ENCODE peak calls at places on chromosomes 1 and 21, in six cellular contexts. One of them, this sample, is unnamed.

GRCh38 chr1:212641956-212642355 is 33.4 kb downstream of the ATF3 start:
- DNase-seq in GM12878: no peak
- DNase-seq in HepG2: no peak
- DNase-seq in K562: no peak
- DNase-seq in H1: no peak
- DNase-seq in GM12891: no peak
- DNase-seq in this sample: no peak

GRCh38 chr1:62530516-62531154 is 66.7 kb upstream of the ANGPTL3 start:
- DNase-seq in HepG2: peak; percentile 45
- DNase-seq in GM12891: no peak
- DNase-seq in H1: peak; percentile 75
- DNase-seq in K562: peak; percentile 66
- DNase-seq in GM12878: no peak
- DNase-seq in this sample: no peak

GRCh38 chr1:228198977-228199590 is 8.8 kb upstream of the OBSCN start:
- DNase-seq in GM12891: no peak
- DNase-seq in HepG2: no peak
- DNase-seq in GM12878: no peak
- DNase-seq in H1: no peak
- DNase-seq in K562: peak; percentile 29
- DNase-seq in this sample: no peak

GRCh38 chr21:46557919-46558392 is 46.9 kb downstream of the S100B start:
- DNase-seq in K562: no peak
- DNase-seq in GM12878: no peak
- DNase-seq in GM12891: no peak
- DNase-seq in H1: peak; percentile 36
- DNase-seq in HepG2: no peak
- DNase-seq in this sample: no peak

GRCh38 chr1:54266195-54266594 is 66.2 kb downstream of the MRPL37 start:
- DNase-seq in H1: no peak
- DNase-seq in HepG2: no peak
- DNase-seq in K562: no peak
- DNase-seq in GM12891: no peak
- DNase-seq in GM12878: no peak
- DNase-seq in this sample: no peak

GRCh38 chr21:42413500-42413899 is 9.8 kb downstream of the UBASH3A start:
- DNase-seq in HepG2: no peak
- DNase-seq in K562: no peak
- DNase-seq in GM12878: no peak
- DNase-seq in H1: no peak
- DNase-seq in GM12891: no peak
- DNase-seq in this sample: no peak

GRCh38 chr1:17304827-17305177 is 3.2 kb upstream of the PADI4 start:
- DNase-seq in HepG2: no peak
- DNase-seq in GM12878: no peak
- DNase-seq in H1: no peak
- DNase-seq in K562: no peak
- DNase-seq in GM12891: no peak
- DNase-seq in this sample: no peak

GRCh38 chr1:56780128-56780750 is 39.0 kb downstream of the FYB2 start:
- DNase-seq in H1: no peak
- DNase-seq in HepG2: peak; percentile 78
- DNase-seq in K562: no peak
- DNase-seq in GM12891: no peak
- DNase-seq in GM12878: no peak
- DNase-seq in this sample: no peak

GRCh38 chr1:232764458-232765231 is 40.6 kb upstream of the MAP10 start:
- DNase-seq in GM12878: no peak
- DNase-seq in K562: no peak
- DNase-seq in HepG2: no peak
- DNase-seq in GM12891: no peak
- DNase-seq in H1: no peak
- DNase-seq in this sample: no peak

GRCh38 chr1:200850554-200850953 is 22.2 kb upstream of the GPR25 start:
- DNase-seq in GM12878: no peak
- DNase-seq in K562: no peak
- DNase-seq in H1: no peak
- DNase-seq in HepG2: no peak
- DNase-seq in GM12891: no peak
- DNase-seq in this sample: no peak

GRCh38 chr21:42937960-42938580 is 12.6 kb upstream of the ERVH48-1 start:
- DNase-seq in H1: no peak
- DNase-seq in K562: no peak
- DNase-seq in HepG2: no peak
- DNase-seq in GM12878: no peak
- DNase-seq in GM12891: no peak
- DNase-seq in this sample: no peak

GRCh38 chr1:114803001-114803400 is 22.5 kb upstream of the SIKE1 start:
- DNase-seq in GM12891: no peak
- DNase-seq in GM12878: no peak
- DNase-seq in K562: no peak
- DNase-seq in H1: no peak
- DNase-seq in HepG2: no peak
- DNase-seq in this sample: no peak

GRCh38 chr1:70090146-70090545 is 115.2 kb downstream of the LRRC40 start:
- DNase-seq in K562: no peak
- DNase-seq in HepG2: no peak
- DNase-seq in GM12891: no peak
- DNase-seq in GM12878: no peak
- DNase-seq in H1: no peak
- DNase-seq in this sample: no peak

GRCh38 chr1:204149635-204150565 is 1.9 kb downstream of the ETNK2 start:
- DNase-seq in H1: no peak
- DNase-seq in HepG2: no peak
- DNase-seq in GM12891: no peak
- DNase-seq in K562: peak; percentile 18
- DNase-seq in GM12878: no peak
- DNase-seq in this sample: no peak

GRCh38 chr1:165383067-165383466 is 26.6 kb upstream of the LMX1A start:
- DNase-seq in GM12891: no peak
- DNase-seq in K562: no peak
- DNase-seq in HepG2: no peak
- DNase-seq in GM12878: no peak
- DNase-seq in H1: no peak
- DNase-seq in this sample: no peak

GRCh38 chr1:91997607-91998195 is 32.1 kb upstream of the EPHX4 start:
- DNase-seq in GM12891: no peak
- DNase-seq in K562: peak; percentile 43
- DNase-seq in H1: no peak
- DNase-seq in GM12878: peak; percentile 1
- DNase-seq in HepG2: peak; percentile 35
- DNase-seq in this sample: no peak

GRCh38 chr1:39462074-39462473 is 29.4 kb upstream of the BMP8A start:
- DNase-seq in K562: no peak
- DNase-seq in GM12891: no peak
- DNase-seq in GM12878: no peak
- DNase-seq in H1: no peak
- DNase-seq in HepG2: no peak
- DNase-seq in this sample: no peak

GRCh38 chr1:21293537-21294265 is 3.4 kb upstream of the ECE1 start:
- DNase-seq in GM12878: peak; percentile 74
- DNase-seq in GM12891: no peak
- DNase-seq in HepG2: no peak
- DNase-seq in H1: no peak
- DNase-seq in K562: no peak
- DNase-seq in this sample: peak; percentile 41

GRCh38 chr1:38891753-38892152 is 10.4 kb upstream of the GJA9 start:
- DNase-seq in K562: peak; percentile 53
- DNase-seq in HepG2: peak; percentile 61
- DNase-seq in H1: peak; percentile 44
- DNase-seq in GM12891: no peak
- DNase-seq in GM12878: no peak
- DNase-seq in this sample: no peak

GRCh38 chr1:161503394-161503748 is 1.9 kb upstream of the FCGR2A start:
- DNase-seq in GM12891: no peak
- DNase-seq in H1: no peak
- DNase-seq in K562: no peak
- DNase-seq in GM12878: no peak
- DNase-seq in HepG2: no peak
- DNase-seq in this sample: no peak

GRCh38 chr1:94259635-94260289 is 22.4 kb upstream of the ARHGAP29 start:
- DNase-seq in HepG2: no peak
- DNase-seq in GM12878: no peak
- DNase-seq in H1: no peak
- DNase-seq in GM12891: no peak
- DNase-seq in K562: no peak
- DNase-seq in this sample: no peak

GRCh38 chr1:64935551-64936158 is 30.7 kb downstream of the JAK1 start:
- DNase-seq in K562: no peak
- DNase-seq in HepG2: no peak
- DNase-seq in GM12891: no peak
- DNase-seq in GM12878: no peak
- DNase-seq in H1: no peak
- DNase-seq in this sample: no peak

GRCh38 chr1:112735752-112736151 is 20.6 kb upstream of the PPM1J start:
- DNase-seq in GM12878: no peak
- DNase-seq in K562: no peak
- DNase-seq in GM12891: no peak
- DNase-seq in HepG2: no peak
- DNase-seq in H1: no peak
- DNase-seq in this sample: no peak

GRCh38 chr1:29145739-29146437 is 22.2 kb upstream of the TMEM200B start:
- DNase-seq in GM12878: no peak
- DNase-seq in H1: no peak
- DNase-seq in HepG2: peak; percentile 92
- DNase-seq in GM12891: no peak
- DNase-seq in K562: no peak
- DNase-seq in this sample: no peak

GRCh38 chr1:86906419-86906818 is 7.5 kb downstream of the SELENOF start:
- DNase-seq in GM12878: no peak
- DNase-seq in GM12891: no peak
- DNase-seq in K562: peak; percentile 12
- DNase-seq in H1: no peak
- DNase-seq in HepG2: no peak
- DNase-seq in this sample: no peak

GRCh38 chr1:185170291-185170848 is 13.4 kb downstream of the SWT1 start:
- DNase-seq in GM12891: peak; percentile 25
- DNase-seq in GM12878: peak; percentile 32
- DNase-seq in HepG2: peak; percentile 64
- DNase-seq in H1: peak; percentile 65
- DNase-seq in K562: peak; percentile 86
- DNase-seq in this sample: peak; percentile 19

GRCh38 chr1:39952359-39953110 is 2.4 kb upstream of the MFSD2A start:
- DNase-seq in H1: no peak
- DNase-seq in HepG2: peak; percentile 66
- DNase-seq in GM12891: no peak
- DNase-seq in GM12878: no peak
- DNase-seq in K562: no peak
- DNase-seq in this sample: no peak

DNA sequence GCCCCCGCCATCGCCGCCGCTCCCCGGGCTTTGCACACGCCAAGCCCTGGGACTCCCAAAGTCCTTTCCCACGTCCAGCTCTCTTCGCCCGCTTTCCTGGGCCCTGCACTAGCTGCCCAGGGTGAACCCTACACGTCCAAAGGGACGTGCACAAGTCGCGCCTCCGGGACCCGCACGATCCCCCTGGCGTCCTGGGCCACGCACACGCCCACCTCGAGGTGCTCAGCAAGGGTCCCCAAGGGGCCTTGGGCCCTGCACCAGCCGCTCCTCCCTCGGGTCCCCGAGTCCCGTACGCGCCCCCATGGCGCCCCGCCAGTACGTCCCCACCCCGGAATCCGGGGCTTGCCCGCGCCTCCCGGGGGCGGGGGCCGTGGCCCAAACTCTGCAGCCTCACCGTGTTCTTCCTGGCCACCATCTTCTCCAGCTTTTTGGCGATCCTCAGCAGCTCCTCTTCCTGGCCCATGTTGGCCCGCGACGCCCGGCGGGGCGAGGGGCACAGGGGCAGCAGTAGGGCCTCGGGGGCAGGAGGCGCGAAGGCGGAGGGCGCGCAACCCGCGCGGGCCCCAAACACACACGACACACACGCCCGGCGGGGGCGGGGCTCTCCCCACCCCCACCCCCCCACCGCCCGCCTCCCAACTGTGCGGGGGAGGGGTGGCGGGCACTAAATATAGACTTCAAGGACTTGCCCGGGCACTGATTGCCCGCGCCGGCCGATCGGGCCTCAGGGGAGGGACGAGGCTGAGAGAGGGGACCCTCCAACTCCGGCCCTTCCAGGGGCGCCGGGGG is at the start of gene TCEA3:
- DNase-seq in GM12891: peak; percentile 39
- DNase-seq in HepG2: peak; percentile 36
- DNase-seq in GM12878: no peak
- DNase-seq in K562: no peak
- DNase-seq in H1: peak; percentile 69
- DNase-seq in this sample: peak; percentile 38
- TF ChIP-seq TAF1 in GM12891: no peak
- TF ChIP-seq TAF1 in HepG2: peak; percentile 71
- TF ChIP-seq TAF1 in GM12878: no peak
- TF ChIP-seq TAF1 in K562: no peak
- TF ChIP-seq TAF1 in H1: no peak
- TF ChIP-seq TAF1 in this sample: no peak

DNA sequence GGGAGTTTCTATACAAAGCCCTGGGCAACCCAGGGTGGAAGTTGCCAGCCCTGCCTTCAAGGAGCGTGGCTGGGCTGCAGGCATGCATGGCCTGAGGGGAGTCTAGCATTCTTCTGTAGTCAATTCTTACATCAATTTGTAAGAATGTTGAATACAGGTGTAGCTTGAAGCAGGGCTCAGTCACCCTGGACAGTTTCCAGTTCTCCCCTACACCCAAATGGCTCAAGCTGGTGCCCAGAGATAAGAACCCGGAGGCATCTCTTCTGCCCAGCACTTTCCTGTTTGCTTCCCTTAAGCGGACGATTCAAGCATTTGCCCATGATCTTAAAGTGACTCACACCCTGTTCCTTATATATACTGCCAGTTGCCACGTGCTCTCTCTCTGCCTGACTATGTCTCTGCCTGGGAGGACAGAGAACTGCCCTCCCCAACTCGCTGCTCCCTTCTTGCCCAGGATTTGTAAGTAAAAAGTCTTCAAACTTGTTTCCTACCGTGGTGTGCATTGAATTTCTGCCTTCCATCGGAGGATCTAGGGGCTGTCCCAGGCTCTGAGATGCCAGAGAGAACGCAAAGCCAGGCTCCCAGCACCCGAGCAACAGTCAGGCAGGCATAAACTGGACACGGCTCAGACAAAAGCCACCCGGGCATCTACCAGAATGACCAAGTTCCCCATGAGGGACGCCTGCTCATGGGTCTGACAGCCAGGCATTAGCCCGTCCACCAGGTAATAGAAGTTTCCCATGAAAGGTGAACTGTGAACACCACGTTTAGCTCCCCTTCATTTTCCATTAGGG is 50.9 kb upstream of the AJAP1 start:
- DNase-seq in GM12891: no peak
- DNase-seq in GM12878: no peak
- DNase-seq in H1: no peak
- DNase-seq in K562: no peak
- DNase-seq in HepG2: no peak
- DNase-seq in this sample: no peak
- TF ChIP-seq POLR2A in GM12891: no peak
- TF ChIP-seq POLR2A in GM12878: no peak
- TF ChIP-seq POLR2A in H1: no peak
- TF ChIP-seq POLR2A in K562: no peak
- TF ChIP-seq POLR2A in HepG2: no peak
- TF ChIP-seq POLR2A in this sample: no peak

GRCh38 chr1:8096105-8097011 is 70.2 kb upstream of the ERRFI1 start:
- DNase-seq in HepG2: no peak
- DNase-seq in K562: no peak
- DNase-seq in GM12891: no peak
- DNase-seq in H1: no peak
- DNase-seq in GM12878: peak; percentile 37
- DNase-seq in this sample: no peak
- TF ChIP-seq TAF1 in HepG2: no peak
- TF ChIP-seq TAF1 in K562: no peak
- TF ChIP-seq TAF1 in GM12891: no peak
- TF ChIP-seq TAF1 in H1: no peak
- TF ChIP-seq TAF1 in GM12878: no peak
- TF ChIP-seq TAF1 in this sample: no peak

GRCh38 chr1:68232354-68233148 is at the start of gene WLS:
- DNase-seq in GM12878: no peak
- DNase-seq in K562: no peak
- DNase-seq in H1: peak; percentile 79
- DNase-seq in GM12891: no peak
- DNase-seq in HepG2: no peak
- DNase-seq in this sample: no peak
- TF ChIP-seq POLR2A in GM12878: no peak
- TF ChIP-seq POLR2A in K562: no peak
- TF ChIP-seq POLR2A in H1: no peak
- TF ChIP-seq POLR2A in GM12891: no peak
- TF ChIP-seq POLR2A in HepG2: no peak
- TF ChIP-seq POLR2A in this sample: no peak